ENCODE peak calls at places on chromosomes 12 and 14, in six cellular contexts. N, T, J, E, A and B are unnamed samples.

GRCh38 chr12:388547-389137 is 478 bp downstream of the KDM5A start:
- DNase-seq in T (no peak), N (no peak), J (peak), A (no peak), E (no peak), B (peak)

GRCh38 chr12:79414252-79414651 is 276.5 kb downstream of the PAWR start:
- DNase-seq in J (no peak), E (no peak), A (no peak), N (no peak), T (no peak), B (no peak)

GRCh38 chr12:31267966-31268365 is 58.0 kb downstream of the SINHCAF start:
- DNase-seq in N (no peak), A (no peak), E (no peak), T (no peak), J (no peak), B (no peak)

GRCh38 chr14:70032447-70032846 is 153.2 kb downstream of the SMOC1 start:
- DNase-seq in T (no peak), N (no peak), J (peak), A (no peak), E (no peak), B (no peak)

GRCh38 chr12:62655524-62656160 is 189.0 kb downstream of the MON2 start:
- DNase-seq in N (no peak), A (no peak), T (no peak), E (no peak), J (no peak), B (no peak)

GRCh38 chr14:94542811-94543449 is 18.3 kb upstream of the SERPINA4 start:
- DNase-seq in E (no peak), A (no peak), N (no peak), T (no peak), J (no peak), B (no peak)

GRCh38 chr14:91573894-91574837 is 64.1 kb upstream of the PPP4R3A start:
- DNase-seq in J (peak), T (peak), A (peak), E (no peak), N (peak), B (peak)

GRCh38 chr12:45674583-45674982 is 54.9 kb upstream of the ARID2 start:
- DNase-seq in J (peak), E (peak), N (no peak), A (no peak), T (no peak), B (no peak)

GRCh38 chr14:68359862-68360552 is 432.9 kb downstream of the ZFP36L1 start:
- DNase-seq in E (peak), N (no peak), A (no peak), T (no peak), J (peak), B (no peak)

GRCh38 chr12:58871557-58871956 is 48.7 kb downstream of the LRIG3 start:
- DNase-seq in A (no peak), E (no peak), J (no peak), T (no peak), N (no peak), B (no peak)